ENCODE peak calls at places on chromosome X, in six cellular contexts. L is K562, Z is GM12892, F is SK-N-SH, U is H1, C is HepG2. M is an unnamed sample.

GRCh38 chrX:46318551-46318950 is 226.7 kb downstream of the ZNF674 start:
- DNase-seq in L (no peak), U (no peak), Z (no peak), F (no peak), C (no peak), M (no peak)

GRCh38 chrX:3576886-3577516 is 136.4 kb downstream of the PRKX start:
- DNase-seq in F (no peak), Z (no peak), C (no peak), U (no peak), L (no peak), M (no peak)

GRCh38 chrX:133544105-133544504 is 128.8 kb upstream of the GPC4 start:
- DNase-seq in U (no peak), L (no peak), C (peak), F (no peak), Z (no peak), M (no peak)

GRCh38 chrX:116277391-116277790 is 106.8 kb downstream of the AGTR2 start:
- DNase-seq in L (no peak), U (no peak), C (no peak), F (no peak), Z (no peak), M (no peak)

GRCh38 chrX:107710617-107711391 is 64.8 kb downstream of the TSC22D3 start:
- DNase-seq in F (no peak), L (peak), Z (peak), U (no peak), C (peak), M (peak)

GRCh38 chrX:149939271-149940014 is 1.2 kb upstream of the EOLA2 start:
- DNase-seq in U (peak), C (peak), L (peak), Z (peak), F (peak), M (no peak)

GRCh38 chrX:11757397-11757728 is 674 bp upstream of the MSL3 start:
- DNase-seq in U (no peak), C (no peak), F (no peak), Z (no peak), L (no peak), M (no peak)

GRCh38 chrX:112630187-112630586 is 49.6 kb downstream of the LHFPL1 start:
- DNase-seq in U (no peak), F (no peak), L (no peak), Z (no peak), C (no peak), M (no peak)

GRCh38 chrX:53357799-53358530 is 64.5 kb downstream of the SMC1A start:
- DNase-seq in C (no peak), L (peak), Z (no peak), U (no peak), F (peak), M (no peak)

GRCh38 chrX:136689441-136689840 is 41.5 kb downstream of the CD40LG start:
- DNase-seq in L (peak), F (no peak), C (no peak), U (no peak), Z (no peak), M (no peak)

GRCh38 chrX:84188320-84188834 is 378 bp upstream of the RPS6KA6 start:
- DNase-seq in C (no peak), Z (peak), U (peak), F (peak), L (no peak), M (peak)
- TF ChIP-seq TAF1 in C (no peak), Z (no peak), U (no peak), F (no peak), L (no peak), M (no peak)

GRCh38 chrX:32126997-32127396 is 1055.2 kb upstream of the FTHL17 start:
- DNase-seq in L (no peak), U (no peak), Z (no peak), C (no peak), F (no peak), M (no peak)
- TF ChIP-seq POLR2AphosphoS5 in L (no peak), U (no peak), Z (no peak), C (no peak), F (no peak), M (no peak)

GRCh38 chrX:27775984-27776383 is 31.8 kb upstream of the MAGEB10 start:
- DNase-seq in L (no peak), F (no peak), Z (no peak), U (no peak), C (no peak), M (no peak)
- TF ChIP-seq TAF1 in L (no peak), F (no peak), Z (no peak), U (no peak), C (no peak), M (no peak)

GRCh38 chrX:123504047-123504446 is 228.8 kb downstream of the THOC2 start:
- DNase-seq in C (no peak), U (no peak), F (no peak), Z (no peak), L (no peak), M (no peak)

GRCh38 chrX:123504630-123505270 is 228.1 kb downstream of the THOC2 start:
- DNase-seq in Z (no peak), F (no peak), C (no peak), U (no peak), L (no peak), M (no peak)

GRCh38 chrX:123493857-123494256 is 239.0 kb downstream of the THOC2 start:
- DNase-seq in F (no peak), L (no peak), U (no peak), C (no peak), Z (no peak), M (no peak)

GRCh38 chrX:123499787-123500186 is 233.1 kb downstream of the THOC2 start:
- DNase-seq in U (no peak), L (no peak), C (no peak), F (no peak), Z (no peak), M (no peak)
- TF ChIP-seq POLR2AphosphoS5 in U (no peak), L (no peak), C (no peak), F (no peak), Z (no peak), M (no peak)

DNA sequence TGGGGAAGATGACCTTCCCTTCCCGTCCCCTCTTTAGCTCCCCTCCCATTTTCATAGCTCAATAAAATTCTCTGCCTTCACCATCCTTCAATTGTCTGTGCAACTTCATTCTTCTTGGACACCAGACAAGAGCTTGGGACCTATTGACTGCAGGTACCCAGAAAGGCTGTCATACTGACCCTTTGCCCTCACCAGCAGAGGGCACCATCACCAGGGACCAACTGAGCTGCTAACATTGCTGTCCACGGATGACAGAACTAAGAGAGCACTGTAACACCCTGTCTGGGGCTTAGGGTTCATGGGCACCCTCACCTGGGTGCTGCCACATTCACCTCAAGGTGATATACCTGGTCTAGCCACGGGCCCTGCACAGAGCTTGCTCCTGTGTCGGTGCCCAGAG is 141.3 kb upstream of the VCX3B start:
- DNase-seq in C (no peak), Z (no peak), U (peak), F (no peak), L (peak), M (no peak)
- TF ChIP-seq TAF1 in C (no peak), Z (no peak), U (no peak), F (no peak), L (no peak), M (no peak)

DNA sequence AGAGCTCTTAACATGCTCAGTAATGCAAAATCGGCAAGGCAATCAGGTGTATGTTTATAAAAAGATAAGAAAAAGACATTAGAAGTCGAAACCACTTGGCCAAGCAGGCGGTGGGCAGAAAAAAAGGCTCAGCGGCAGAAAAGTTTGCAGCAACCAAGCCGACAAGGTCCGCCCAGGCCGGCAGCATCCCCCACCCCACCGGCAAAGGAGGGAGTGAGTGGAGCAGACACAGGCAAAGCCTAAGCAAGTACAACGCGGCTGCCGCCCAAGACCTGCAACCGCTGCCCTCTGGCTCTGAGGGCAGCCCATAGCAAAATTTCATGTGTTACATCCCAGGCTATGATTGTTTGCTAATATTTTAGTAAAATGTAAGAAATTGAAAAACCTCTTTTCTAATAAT is 125.4 kb upstream of the ZCCHC13 start:
- DNase-seq in U (peak), F (no peak), C (no peak), L (no peak), Z (no peak), M (no peak)
- TF ChIP-seq POLR2AphosphoS5 in U (no peak), F (no peak), C (no peak), L (no peak), Z (no peak), M (no peak)

GRCh38 chrX:19627533-19627932 is 112.2 kb upstream of the MAP3K15 start:
- DNase-seq in C (no peak), U (no peak), F (no peak), Z (no peak), L (no peak), M (no peak)

GRCh38 chrX:19626230-19626629 is 110.9 kb upstream of the MAP3K15 start:
- DNase-seq in L (no peak), C (no peak), Z (no peak), F (no peak), U (no peak), M (no peak)

GRCh38 chrX:19627081-19627480 is 111.8 kb upstream of the MAP3K15 start:
- DNase-seq in C (no peak), L (no peak), U (no peak), F (no peak), Z (no peak), M (no peak)

GRCh38 chrX:19629541-19629940 is 114.2 kb upstream of the MAP3K15 start:
- DNase-seq in F (peak), L (no peak), C (no peak), U (no peak), Z (peak), M (peak)

GRCh38 chrX:19628006-19628575 is 112.8 kb upstream of the MAP3K15 start:
- DNase-seq in C (no peak), Z (no peak), F (no peak), L (no peak), U (no peak), M (no peak)
- TF ChIP-seq TAF1 in C (no peak), Z (no peak), F (no peak), L (no peak), U (no peak), M (no peak)

GRCh38 chrX:40062525-40063193 is 35.1 kb downstream of the BCOR start:
- DNase-seq in F (no peak), L (no peak), U (no peak), Z (no peak), C (no peak), M (no peak)
- TF ChIP-seq POLR2AphosphoS5 in F (no peak), L (no peak), U (no peak), Z (no peak), C (no peak), M (no peak)

GRCh38 chrX:43225626-43226328 is 430.3 kb upstream of the MAOA start:
- DNase-seq in U (no peak), L (no peak), C (peak), F (no peak), Z (no peak), M (no peak)

GRCh38 chrX:43224496-43224895 is 431.6 kb upstream of the MAOA start:
- DNase-seq in Z (no peak), C (no peak), U (no peak), L (no peak), F (no peak), M (no peak)
- TF ChIP-seq TAF1 in Z (no peak), C (no peak), U (no peak), L (no peak), F (no peak), M (no peak)

M was measured in GM12891.